ENCODE peak calls at places on chromosome 13, in four cellular contexts. L is CD4-positive, alpha-beta memory T cell; Z is heart right ventricle; A is PC-9. G is an unnamed sample.

GRCh38 chr13:112174476-112175110 is 107.6 kb downstream of the SOX1 start:
- DNase-seq in L (no peak), A (no peak), Z (no peak), G (peak)

GRCh38 chr13:109787135-109787954 is 962 bp upstream of the IRS2 start:
- DNase-seq in Z (peak), A (peak), L (peak), G (no peak)

GRCh38 chr13:106139407-106139806 is 396.1 kb downstream of the EFNB2 start:
- DNase-seq in L (no peak), A (no peak), Z (no peak), G (no peak)

GRCh38 chr13:77500094-77500493 is 35.4 kb upstream of the SCEL start:
- DNase-seq in Z (no peak), L (no peak), A (no peak), G (no peak)

GRCh38 chr13:101655435-101655834 is 203.0 kb downstream of the ITGBL1 start:
- DNase-seq in Z (no peak), L (no peak), A (no peak), G (no peak)

GRCh38 chr13:77067519-77067918 is 40.6 kb upstream of the FBXL3 start:
- DNase-seq in A (no peak), L (no peak), Z (peak), G (no peak)

GRCh38 chr13:106561551-106562170 is 6.3 kb downstream of the ARGLU1 start:
- DNase-seq in L (no peak), Z (peak), A (no peak), G (no peak)

GRCh38 chr13:49495783-49496762 is at the start of gene PHF11:
- DNase-seq in Z (peak), A (peak), L (peak), G (peak)

GRCh38 chr13:112959701-112960542 is 9.1 kb upstream of the MCF2L start:
- DNase-seq in Z (no peak), A (no peak), L (no peak), G (no peak)

GRCh38 chr13:23570099-23570926 is at the start of gene TNFRSF19:
- DNase-seq in L (no peak), A (no peak), Z (peak), G (no peak)

GRCh38 chr13:113746671-113747070 is 12.4 kb upstream of the TMEM255B start:
- DNase-seq in L (no peak), A (no peak), Z (no peak), G (no peak)

GRCh38 chr13:34320084-34320483 is 502.1 kb downstream of the RFC3 start:
- DNase-seq in Z (no peak), L (no peak), A (no peak), G (no peak)

DNA sequence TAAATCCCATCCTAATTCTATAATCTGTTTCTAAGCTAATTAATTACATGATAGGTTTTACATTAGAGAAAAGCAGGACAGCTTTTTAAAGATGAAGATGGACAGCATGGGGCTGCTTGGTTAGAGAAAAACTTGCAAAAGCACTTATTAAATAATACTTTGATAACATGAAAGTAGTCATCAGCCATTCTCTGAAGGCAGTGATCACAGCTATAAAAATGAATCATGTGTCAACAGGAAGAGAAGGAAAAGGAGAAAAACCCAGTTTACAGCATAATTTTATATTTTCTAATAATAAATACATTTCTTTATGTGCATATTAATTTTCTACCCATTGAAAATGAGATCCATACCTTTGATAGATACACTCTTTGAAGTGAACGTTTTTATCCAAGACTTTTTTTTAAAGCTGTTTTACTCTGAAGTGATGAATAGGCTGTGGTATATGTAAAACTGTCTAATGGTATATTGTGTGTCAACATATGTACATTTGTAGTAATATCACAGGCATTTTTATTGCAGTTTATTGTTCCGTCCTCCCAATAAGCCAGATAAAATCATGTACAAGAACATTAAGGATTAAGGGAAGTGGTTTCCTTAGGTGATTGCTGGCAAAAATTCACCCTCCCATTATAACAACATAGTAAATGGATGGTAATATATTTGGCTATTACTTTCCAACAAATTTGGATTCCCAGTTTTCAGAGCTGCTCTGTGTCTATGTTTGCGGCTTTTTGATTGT is 1.4 kb upstream of the KLF5 start:
- DNase-seq in L (no peak), A (no peak), Z (no peak), G (no peak)
- H3K4me3 ChIP-seq in L (no peak), A (peak), Z (no peak), G (no peak)

DNA sequence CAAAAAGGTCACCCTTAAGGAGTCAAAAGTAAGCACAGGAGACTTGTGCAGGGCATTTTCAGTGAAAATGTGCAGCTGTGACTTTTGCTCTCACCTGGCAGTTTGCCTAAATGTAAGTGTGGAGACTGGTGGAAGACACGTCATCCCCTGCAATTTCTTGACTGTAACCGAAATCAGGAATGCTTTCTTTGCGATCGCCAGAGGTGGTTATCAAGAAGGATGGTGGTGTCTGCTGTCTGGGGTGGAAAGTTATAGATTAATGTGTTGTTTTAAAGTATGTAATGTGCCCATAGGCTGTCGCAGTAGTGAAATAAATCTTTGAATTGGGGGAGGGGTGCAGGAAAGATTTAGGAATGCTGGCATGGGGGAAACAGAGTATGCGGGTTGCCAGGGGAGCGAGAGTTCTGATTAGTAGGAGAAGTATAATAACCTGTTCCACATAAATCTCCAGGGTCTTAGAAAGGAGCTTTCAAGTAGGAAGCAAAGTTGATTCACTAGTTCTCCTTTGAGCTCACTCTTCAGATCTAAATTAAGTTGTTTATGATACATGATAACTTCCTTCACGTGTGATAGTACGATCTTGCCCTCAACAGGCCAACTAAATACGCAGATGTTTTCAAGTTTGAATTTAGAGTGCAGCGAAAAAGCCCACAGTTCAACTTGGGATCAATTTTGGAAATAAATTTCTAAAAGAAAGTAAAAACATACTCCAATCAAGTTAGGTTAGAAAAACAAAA is 1520.0 kb upstream of the SLC10A2 start:
- DNase-seq in A (peak), L (no peak), Z (no peak), G (no peak)
- H3K4me3 ChIP-seq in A (no peak), L (no peak), Z (no peak), G (no peak)

GRCh38 chr13:52162279-52163101 is 3.1 kb upstream of the NEK3 start:
- DNase-seq in L (no peak), A (no peak), Z (no peak), G (no peak)
- H3K4me3 ChIP-seq in L (no peak), A (no peak), Z (no peak), G (no peak)

GRCh38 chr13:42990147-42990990 is 1.7 kb downstream of the EPSTI1 start:
- DNase-seq in A (no peak), Z (no peak), L (peak), G (no peak)
- H3K4me3 ChIP-seq in A (no peak), Z (peak), L (peak), G (no peak)

DNA sequence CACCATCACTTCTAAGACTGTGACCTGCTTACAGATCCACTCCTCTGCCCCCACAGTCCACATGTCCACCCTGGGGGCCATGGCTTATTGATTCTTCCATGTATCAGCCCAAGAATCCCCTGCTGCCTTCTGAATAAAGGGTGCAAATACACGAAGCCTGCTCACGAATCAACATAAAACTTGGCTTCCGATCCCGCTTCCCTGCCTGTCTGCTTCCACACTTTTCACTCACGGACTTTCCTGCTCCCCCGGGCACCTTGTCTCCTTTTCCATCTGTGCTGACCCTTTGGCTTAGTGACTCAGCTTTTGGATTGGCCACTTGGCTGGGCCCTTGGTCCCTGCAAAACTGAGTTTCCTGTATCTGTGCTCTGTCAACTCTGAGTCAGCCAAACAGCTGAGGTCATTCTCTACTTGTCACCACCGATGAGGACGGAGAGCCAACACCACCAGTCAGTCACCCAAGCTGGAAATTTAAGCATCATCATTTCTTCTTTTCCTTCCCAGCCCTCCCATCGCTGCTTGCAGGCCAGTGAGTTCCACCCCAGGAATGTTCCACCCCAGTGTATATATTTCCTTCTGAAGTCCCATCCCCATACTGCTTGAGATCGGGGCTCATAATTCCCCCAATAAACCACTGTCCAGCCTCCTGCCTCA is 11.4 kb upstream of the USP12 start:
- DNase-seq in Z (peak), A (peak), L (no peak), G (no peak)
- H3K4me3 ChIP-seq in Z (no peak), A (peak), L (no peak), G (no peak)

DNA sequence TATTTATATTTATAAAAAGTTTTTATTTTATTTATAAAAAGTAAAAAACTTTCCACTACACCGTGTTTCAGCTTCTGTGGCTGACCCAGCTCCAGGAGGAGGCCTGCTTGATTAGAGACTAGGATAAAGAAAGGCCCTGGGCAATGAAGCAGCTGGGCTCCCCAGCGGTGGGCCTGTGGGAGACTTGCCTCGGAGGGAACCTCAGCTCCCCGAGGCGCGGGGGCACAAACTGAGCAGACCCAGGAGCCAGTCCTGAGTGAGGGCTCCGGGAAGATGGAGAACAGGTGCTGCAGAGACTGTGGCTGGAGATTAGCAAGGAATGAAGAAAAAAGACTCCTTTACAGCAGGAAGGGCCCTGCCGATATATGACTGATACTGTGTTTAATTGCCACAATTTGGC is 63.8 kb upstream of the GJB6 start:
- DNase-seq in L (no peak), A (no peak), Z (no peak), G (no peak)
- H3K4me3 ChIP-seq in L (no peak), A (no peak), Z (no peak), G (no peak)

GRCh38 chr13:44051405-44051804 is 171.7 kb downstream of the LACC1 start:
- DNase-seq in Z (no peak), L (no peak), A (no peak), G (no peak)
- H3K4me3 ChIP-seq in Z (no peak), L (no peak), A (no peak), G (no peak)

GRCh38 chr13:32035701-32036100 is 4.1 kb downstream of the FRY start:
- DNase-seq in L (no peak), Z (no peak), A (no peak), G (no peak)

GRCh38 chr13:32036131-32036695 is 4.6 kb downstream of the FRY start:
- DNase-seq in L (no peak), Z (peak), A (no peak), G (no peak)

GRCh38 chr13:32037471-32037870 is 5.9 kb downstream of the FRY start:
- DNase-seq in L (no peak), Z (no peak), A (no peak), G (no peak)

GRCh38 chr13:32038353-32038752 is 6.8 kb downstream of the FRY start:
- DNase-seq in L (no peak), A (no peak), Z (no peak), G (no peak)

DNA sequence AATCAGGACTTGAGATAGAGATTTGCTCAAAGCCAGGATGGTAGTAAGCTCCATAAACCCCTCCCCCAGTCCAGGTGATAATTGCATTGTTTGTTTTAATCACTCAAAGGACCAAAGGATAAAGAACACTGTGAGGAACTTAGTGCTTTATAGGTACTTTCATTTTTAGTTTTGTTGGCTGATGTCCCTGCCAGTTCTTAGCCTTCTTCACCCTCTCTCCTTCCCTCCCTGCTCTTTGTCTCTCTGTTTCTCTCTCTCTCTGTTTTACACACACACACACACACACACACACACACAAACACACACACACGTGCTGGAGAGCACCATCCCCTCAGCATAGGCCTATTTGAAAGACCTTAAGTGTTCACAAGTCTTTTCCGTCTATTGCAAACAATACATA is 5.2 kb downstream of the FRY start:
- DNase-seq in A (no peak), L (no peak), Z (no peak), G (no peak)
- H3K4me3 ChIP-seq in A (no peak), L (no peak), Z (no peak), G (no peak)

G was measured in Jurkat, Clone E6-1.